ENCODE peak calls at places on chromosomes 1 and 21, in eight cellular contexts. One of them, this sample, is unnamed.

GRCh38 chr1:39258146-39258924 is 53.8 kb downstream of the MACF1 start:
- DNase-seq in H9: peak
- DNase-seq in iris pigment epithelial cell: peak
- DNase-seq in fibroblast of the conjunctiva: peak
- DNase-seq in GM23338: peak
- DNase-seq in mucosa of descending colon: peak
- DNase-seq in H1: peak
- DNase-seq in Kasumi-1: peak
- DNase-seq in this sample: peak

GRCh38 chr1:46526689-46527291 is 24.7 kb downstream of the KNCN start:
- DNase-seq in H9: peak
- DNase-seq in iris pigment epithelial cell: no peak
- DNase-seq in fibroblast of the conjunctiva: no peak
- DNase-seq in GM23338: peak
- DNase-seq in mucosa of descending colon: peak
- DNase-seq in H1: no peak
- DNase-seq in Kasumi-1: no peak
- DNase-seq in this sample: no peak

GRCh38 chr1:117365350-117366280 is 1.6 kb upstream of the MAN1A2 start:
- DNase-seq in H9: no peak
- DNase-seq in iris pigment epithelial cell: peak
- DNase-seq in fibroblast of the conjunctiva: no peak
- DNase-seq in GM23338: no peak
- DNase-seq in mucosa of descending colon: no peak
- DNase-seq in H1: no peak
- DNase-seq in Kasumi-1: peak
- DNase-seq in this sample: no peak

GRCh38 chr21:44984792-44985440 is 45.1 kb downstream of the SLX9 start:
- DNase-seq in H9: peak
- DNase-seq in iris pigment epithelial cell: no peak
- DNase-seq in fibroblast of the conjunctiva: no peak
- DNase-seq in GM23338: peak
- DNase-seq in mucosa of descending colon: no peak
- DNase-seq in H1: no peak
- DNase-seq in Kasumi-1: no peak
- DNase-seq in this sample: no peak

GRCh38 chr21:25867041-25867440 is 132.3 kb downstream of the GABPA start:
- DNase-seq in H9: no peak
- DNase-seq in iris pigment epithelial cell: no peak
- DNase-seq in fibroblast of the conjunctiva: no peak
- DNase-seq in GM23338: no peak
- DNase-seq in mucosa of descending colon: no peak
- DNase-seq in H1: no peak
- DNase-seq in Kasumi-1: no peak
- DNase-seq in this sample: no peak

GRCh38 chr1:169892819-169893644 is 664 bp downstream of the SCYL3 start:
- DNase-seq in H9: no peak
- DNase-seq in iris pigment epithelial cell: no peak
- DNase-seq in fibroblast of the conjunctiva: no peak
- DNase-seq in GM23338: no peak
- DNase-seq in mucosa of descending colon: peak
- DNase-seq in H1: no peak
- DNase-seq in Kasumi-1: peak
- DNase-seq in this sample: no peak

GRCh38 chr1:156440689-156441437 is 59.7 kb downstream of the MEF2D start:
- DNase-seq in H9: no peak
- DNase-seq in iris pigment epithelial cell: no peak
- DNase-seq in fibroblast of the conjunctiva: no peak
- DNase-seq in GM23338: peak
- DNase-seq in mucosa of descending colon: no peak
- DNase-seq in H1: no peak
- DNase-seq in Kasumi-1: no peak
- DNase-seq in this sample: no peak

GRCh38 chr1:194369060-194369459 is 1182.6 kb upstream of the B3GALT2 start:
- DNase-seq in H9: no peak
- DNase-seq in iris pigment epithelial cell: peak
- DNase-seq in fibroblast of the conjunctiva: no peak
- DNase-seq in GM23338: no peak
- DNase-seq in mucosa of descending colon: no peak
- DNase-seq in H1: no peak
- DNase-seq in Kasumi-1: no peak
- DNase-seq in this sample: no peak

GRCh38 chr1:12114340-12114683 is 51.2 kb downstream of the TNFRSF8 start:
- DNase-seq in H9: no peak
- DNase-seq in iris pigment epithelial cell: no peak
- DNase-seq in fibroblast of the conjunctiva: no peak
- DNase-seq in GM23338: no peak
- DNase-seq in mucosa of descending colon: no peak
- DNase-seq in H1: no peak
- DNase-seq in Kasumi-1: no peak
- DNase-seq in this sample: no peak

GRCh38 chr1:144101397-144102050 is 129.7 kb upstream of the FAM72C start:
- DNase-seq in H9: peak
- DNase-seq in iris pigment epithelial cell: no peak
- DNase-seq in fibroblast of the conjunctiva: no peak
- DNase-seq in GM23338: no peak
- DNase-seq in mucosa of descending colon: peak
- DNase-seq in H1: no peak
- DNase-seq in Kasumi-1: no peak
- DNase-seq in this sample: no peak

GRCh38 chr1:172273668-172274396 is 146.7 kb upstream of the C1orf105 start:
- DNase-seq in H9: no peak
- DNase-seq in iris pigment epithelial cell: peak
- DNase-seq in fibroblast of the conjunctiva: no peak
- DNase-seq in GM23338: no peak
- DNase-seq in mucosa of descending colon: no peak
- DNase-seq in H1: no peak
- DNase-seq in Kasumi-1: no peak
- DNase-seq in this sample: no peak

GRCh38 chr1:20187813-20188454 is 1.6 kb upstream of the PLA2G2C start:
- DNase-seq in H9: no peak
- DNase-seq in iris pigment epithelial cell: no peak
- DNase-seq in fibroblast of the conjunctiva: no peak
- DNase-seq in GM23338: no peak
- DNase-seq in mucosa of descending colon: no peak
- DNase-seq in H1: no peak
- DNase-seq in Kasumi-1: peak
- DNase-seq in this sample: no peak

GRCh38 chr1:247407180-247407616 is 8.8 kb upstream of the NLRP3 start:
- DNase-seq in H9: no peak
- DNase-seq in iris pigment epithelial cell: no peak
- DNase-seq in fibroblast of the conjunctiva: no peak
- DNase-seq in GM23338: no peak
- DNase-seq in mucosa of descending colon: peak
- DNase-seq in H1: no peak
- DNase-seq in Kasumi-1: peak
- DNase-seq in this sample: no peak

GRCh38 chr1:201938440-201939005 is 7.8 kb downstream of the LMOD1 start:
- DNase-seq in H9: no peak
- DNase-seq in iris pigment epithelial cell: no peak
- DNase-seq in fibroblast of the conjunctiva: no peak
- DNase-seq in GM23338: no peak
- DNase-seq in mucosa of descending colon: no peak
- DNase-seq in H1: no peak
- DNase-seq in Kasumi-1: no peak
- DNase-seq in this sample: peak

GRCh38 chr1:232038704-232039103 is 412.1 kb downstream of the DISC1 start:
- DNase-seq in H9: no peak
- DNase-seq in iris pigment epithelial cell: no peak
- DNase-seq in fibroblast of the conjunctiva: no peak
- DNase-seq in GM23338: no peak
- DNase-seq in mucosa of descending colon: no peak
- DNase-seq in H1: no peak
- DNase-seq in Kasumi-1: no peak
- DNase-seq in this sample: no peak

GRCh38 chr1:85612704-85613361 is 32.3 kb downstream of the CCN1 start:
- DNase-seq in H9: peak
- DNase-seq in iris pigment epithelial cell: peak
- DNase-seq in fibroblast of the conjunctiva: peak
- DNase-seq in GM23338: peak
- DNase-seq in mucosa of descending colon: peak
- DNase-seq in H1: no peak
- DNase-seq in Kasumi-1: peak
- DNase-seq in this sample: peak

GRCh38 chr1:241641748-241642592 is 1.8 kb upstream of the CHML start:
- DNase-seq in H9: no peak
- DNase-seq in iris pigment epithelial cell: peak
- DNase-seq in fibroblast of the conjunctiva: no peak
- DNase-seq in GM23338: no peak
- DNase-seq in mucosa of descending colon: no peak
- DNase-seq in H1: no peak
- DNase-seq in Kasumi-1: no peak
- DNase-seq in this sample: peak